ENCODE peak calls at places on chromosomes 7 and 10, in ten cellular contexts. G is HuH-7, Y is GM04504, F is uterus, T is COR-L47, X is T-cell, M is MM.1S, W is KBM-7, Z is fibroblast of villous mesenchyme, K is iris pigment epithelial cell. D is an unnamed sample.

GRCh38 chr7:47482013-47482761 is 99.7 kb downstream of the TNS3 start:
- DNase-seq in T (no peak), W (peak), Y (peak), K (peak), Z (peak), X (no peak), F (peak), M (peak), G (no peak), D (no peak)

GRCh38 chr7:80335473-80336232 is 176.2 kb downstream of the GNAT3 start:
- DNase-seq in Z (peak), T (peak), Y (peak), G (peak), W (no peak), F (no peak), K (peak), X (no peak), M (no peak), D (no peak)

GRCh38 chr7:32941181-32941995 is 15.9 kb upstream of the FKBP9 start:
- DNase-seq in K (peak), F (no peak), G (no peak), W (peak), Z (no peak), Y (no peak), X (no peak), T (no peak), M (no peak), D (no peak)

GRCh38 chr10:113733635-113734034 is 17.8 kb upstream of the PLEKHS1 start:
- DNase-seq in W (no peak), Y (no peak), M (no peak), Z (no peak), K (no peak), G (no peak), F (no peak), X (no peak), T (no peak), D (no peak)

GRCh38 chr7:90675982-90676381 is 79.9 kb downstream of the CDK14 start:
- DNase-seq in F (no peak), M (no peak), W (no peak), Y (no peak), T (no peak), G (no peak), Z (peak), K (no peak), X (no peak), D (no peak)

GRCh38 chr7:4245866-4246470 is 436.1 kb upstream of the FOXK1 start:
- DNase-seq in K (no peak), T (no peak), X (no peak), F (no peak), Y (no peak), Z (no peak), M (no peak), W (no peak), G (no peak), D (no peak)

GRCh38 chr7:133575726-133576125 is 322.8 kb downstream of the EXOC4 start:
- DNase-seq in X (no peak), G (no peak), W (no peak), M (no peak), F (no peak), Y (peak), K (peak), Z (no peak), T (no peak), D (no peak)

GRCh38 chr7:116525913-116526857 is 1.3 kb downstream of the CAV1 start:
- DNase-seq in K (peak), M (peak), F (peak), T (peak), W (peak), Z (peak), Y (peak), X (peak), G (peak), D (peak)

GRCh38 chr7:150476285-150476684 is 25.9 kb downstream of the GIMAP8 start:
- DNase-seq in G (no peak), F (no peak), T (no peak), K (no peak), X (no peak), W (no peak), Y (no peak), M (no peak), Z (no peak), D (no peak)